ENCODE peak calls at places on chromosomes 2 and 18, in nine cellular contexts. One of them, this sample, is unnamed.

GRCh38 chr2:100266126-100266525 is 56.2 kb downstream of the LONRF2 start:
- DNase-seq in colonic mucosa: no peak
- DNase-seq in ovary: no peak
- DNase-seq in lower lobe of right lung: no peak
- DNase-seq in suprapubic skin: peak; percentile 53
- DNase-seq in neural progenitor cell: no peak
- DNase-seq in prostate gland: no peak
- DNase-seq in IMR-90: no peak
- DNase-seq in brain microvascular endothelial cell: no peak
- DNase-seq in this sample: no peak

GRCh38 chr2:96758987-96759386 is 1.7 kb upstream of the CNNM4 start:
- DNase-seq in IMR-90: no peak
- DNase-seq in colonic mucosa: peak; percentile 58
- DNase-seq in lower lobe of right lung: no peak
- DNase-seq in prostate gland: no peak
- DNase-seq in neural progenitor cell: no peak
- DNase-seq in ovary: no peak
- DNase-seq in brain microvascular endothelial cell: no peak
- DNase-seq in suprapubic skin: no peak
- DNase-seq in this sample: no peak

GRCh38 chr18:76529433-76529811 is 34.4 kb upstream of the ZNF516 start:
- DNase-seq in brain microvascular endothelial cell: no peak
- DNase-seq in prostate gland: no peak
- DNase-seq in lower lobe of right lung: no peak
- DNase-seq in suprapubic skin: no peak
- DNase-seq in IMR-90: no peak
- DNase-seq in neural progenitor cell: no peak
- DNase-seq in colonic mucosa: no peak
- DNase-seq in ovary: no peak
- DNase-seq in this sample: no peak

GRCh38 chr2:29767606-29768335 is 153.6 kb downstream of the ALK start:
- DNase-seq in prostate gland: no peak
- DNase-seq in neural progenitor cell: peak; percentile 9
- DNase-seq in IMR-90: no peak
- DNase-seq in ovary: no peak
- DNase-seq in lower lobe of right lung: no peak
- DNase-seq in colonic mucosa: no peak
- DNase-seq in suprapubic skin: no peak
- DNase-seq in brain microvascular endothelial cell: no peak
- DNase-seq in this sample: no peak

GRCh38 chr18:58997811-58998337 is 133.2 kb downstream of the ZNF532 start:
- DNase-seq in lower lobe of right lung: no peak
- DNase-seq in ovary: no peak
- DNase-seq in IMR-90: peak; percentile 88
- DNase-seq in colonic mucosa: no peak
- DNase-seq in brain microvascular endothelial cell: peak; percentile 92
- DNase-seq in suprapubic skin: no peak
- DNase-seq in neural progenitor cell: no peak
- DNase-seq in prostate gland: no peak
- DNase-seq in this sample: no peak

GRCh38 chr2:239302083-239302807 is 98.6 kb downstream of the HDAC4 start:
- DNase-seq in suprapubic skin: peak; percentile 76
- DNase-seq in colonic mucosa: no peak
- DNase-seq in ovary: peak; percentile 68
- DNase-seq in prostate gland: no peak
- DNase-seq in neural progenitor cell: no peak
- DNase-seq in lower lobe of right lung: no peak
- DNase-seq in brain microvascular endothelial cell: no peak
- DNase-seq in IMR-90: no peak
- DNase-seq in this sample: no peak

GRCh38 chr2:72027426-72028161 is 120.1 kb downstream of the CYP26B1 start:
- DNase-seq in ovary: no peak
- DNase-seq in colonic mucosa: peak; percentile 7
- DNase-seq in neural progenitor cell: no peak
- DNase-seq in suprapubic skin: peak; percentile 64
- DNase-seq in prostate gland: no peak
- DNase-seq in brain microvascular endothelial cell: no peak
- DNase-seq in IMR-90: no peak
- DNase-seq in lower lobe of right lung: no peak
- DNase-seq in this sample: no peak

GRCh38 chr2:60569680-60570111 is 16.2 kb upstream of the BCL11A start:
- DNase-seq in lower lobe of right lung: no peak
- DNase-seq in ovary: no peak
- DNase-seq in suprapubic skin: no peak
- DNase-seq in brain microvascular endothelial cell: no peak
- DNase-seq in IMR-90: no peak
- DNase-seq in colonic mucosa: no peak
- DNase-seq in neural progenitor cell: peak; percentile 51
- DNase-seq in prostate gland: no peak
- DNase-seq in this sample: no peak

GRCh38 chr2:236636261-236636660 is 66.6 kb downstream of the ACKR3 start:
- DNase-seq in neural progenitor cell: no peak
- DNase-seq in prostate gland: no peak
- DNase-seq in brain microvascular endothelial cell: no peak
- DNase-seq in ovary: no peak
- DNase-seq in IMR-90: no peak
- DNase-seq in suprapubic skin: peak; percentile 72
- DNase-seq in colonic mucosa: no peak
- DNase-seq in lower lobe of right lung: no peak
- DNase-seq in this sample: no peak

GRCh38 chr2:122341007-122341406 is 585.6 kb downstream of the TSN start:
- DNase-seq in IMR-90: no peak
- DNase-seq in neural progenitor cell: no peak
- DNase-seq in brain microvascular endothelial cell: peak; percentile 5
- DNase-seq in colonic mucosa: no peak
- DNase-seq in prostate gland: no peak
- DNase-seq in suprapubic skin: no peak
- DNase-seq in ovary: no peak
- DNase-seq in lower lobe of right lung: no peak
- DNase-seq in this sample: no peak

GRCh38 chr2:110980613-110981062 is 140.1 kb upstream of the BCL2L11 start:
- DNase-seq in ovary: no peak
- DNase-seq in neural progenitor cell: peak; percentile 18
- DNase-seq in suprapubic skin: no peak
- DNase-seq in brain microvascular endothelial cell: no peak
- DNase-seq in prostate gland: no peak
- DNase-seq in lower lobe of right lung: no peak
- DNase-seq in IMR-90: no peak
- DNase-seq in colonic mucosa: no peak
- DNase-seq in this sample: no peak

GRCh38 chr2:8039732-8040131 is 642.1 kb upstream of the ID2 start:
- DNase-seq in lower lobe of right lung: no peak
- DNase-seq in brain microvascular endothelial cell: no peak
- DNase-seq in neural progenitor cell: no peak
- DNase-seq in prostate gland: no peak
- DNase-seq in ovary: no peak
- DNase-seq in IMR-90: no peak
- DNase-seq in suprapubic skin: no peak
- DNase-seq in colonic mucosa: no peak
- DNase-seq in this sample: no peak

GRCh38 chr2:146837857-146838256 is 1007.0 kb upstream of the ACVR2A start:
- DNase-seq in prostate gland: no peak
- DNase-seq in brain microvascular endothelial cell: no peak
- DNase-seq in lower lobe of right lung: no peak
- DNase-seq in ovary: no peak
- DNase-seq in neural progenitor cell: no peak
- DNase-seq in colonic mucosa: no peak
- DNase-seq in IMR-90: no peak
- DNase-seq in suprapubic skin: no peak
- DNase-seq in this sample: no peak

GRCh38 chr18:29172151-29173015 is 995.5 kb upstream of the CDH2 start:
- DNase-seq in ovary: no peak
- DNase-seq in lower lobe of right lung: no peak
- DNase-seq in neural progenitor cell: no peak
- DNase-seq in brain microvascular endothelial cell: no peak
- DNase-seq in prostate gland: no peak
- DNase-seq in colonic mucosa: no peak
- DNase-seq in IMR-90: peak; percentile 42
- DNase-seq in suprapubic skin: no peak
- DNase-seq in this sample: no peak

GRCh38 chr2:46163031-46163430 is 134.2 kb upstream of the EPAS1 start:
- DNase-seq in lower lobe of right lung: no peak
- DNase-seq in colonic mucosa: no peak
- DNase-seq in brain microvascular endothelial cell: no peak
- DNase-seq in ovary: no peak
- DNase-seq in neural progenitor cell: no peak
- DNase-seq in IMR-90: no peak
- DNase-seq in prostate gland: no peak
- DNase-seq in suprapubic skin: no peak
- DNase-seq in this sample: no peak

DNA sequence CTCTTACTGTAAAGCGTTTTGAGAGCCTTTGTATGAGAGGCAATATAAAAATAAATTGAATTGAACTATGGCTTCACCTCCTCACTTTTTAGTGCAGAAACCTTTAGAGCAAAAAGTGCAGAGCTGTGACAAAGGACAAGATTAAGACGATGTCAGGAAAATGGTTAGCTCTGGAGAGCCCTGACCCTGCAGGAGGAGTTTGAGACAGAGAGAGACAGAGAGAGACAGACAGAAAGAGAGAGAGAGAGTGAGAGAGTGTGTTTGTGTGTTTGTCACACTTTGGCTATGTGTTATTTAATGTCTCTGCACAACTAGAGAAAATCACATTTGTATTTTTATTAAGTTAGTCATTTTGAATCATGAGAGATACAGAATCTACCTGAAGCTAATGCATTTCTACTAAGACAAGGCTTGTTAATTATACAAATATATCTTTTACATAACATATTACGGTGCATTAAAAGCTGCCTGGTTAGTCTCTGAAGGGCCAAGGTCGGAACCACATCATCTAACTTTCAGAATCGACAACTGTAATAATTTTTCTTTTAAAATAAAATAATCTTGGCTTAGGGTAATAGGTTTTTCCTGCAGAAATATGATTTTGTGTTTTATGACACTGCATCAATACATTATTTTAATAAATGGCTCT is 423.5 kb upstream of the ZEB2 start:
- DNase-seq in colonic mucosa: no peak
- DNase-seq in lower lobe of right lung: no peak
- DNase-seq in brain microvascular endothelial cell: no peak
- DNase-seq in suprapubic skin: no peak
- DNase-seq in IMR-90: no peak
- DNase-seq in prostate gland: no peak
- DNase-seq in neural progenitor cell: no peak
- DNase-seq in ovary: no peak
- DNase-seq in this sample: no peak
- H3K27ac ChIP-seq in colonic mucosa: peak overlapping the region; percentile 14
- H3K27ac ChIP-seq in lower lobe of right lung: no peak overlapping the region
- H3K27ac ChIP-seq in brain microvascular endothelial cell: peak overlapping the region; percentile 87
- H3K27ac ChIP-seq in suprapubic skin: no peak overlapping the region
- H3K27ac ChIP-seq in IMR-90: no peak overlapping the region
- H3K27ac ChIP-seq in prostate gland: no peak overlapping the region
- H3K27ac ChIP-seq in neural progenitor cell: no peak overlapping the region
- H3K27ac ChIP-seq in ovary: no peak overlapping the region
- H3K27ac ChIP-seq in this sample: no peak overlapping the region

GRCh38 chr2:125656190-125656589 is 999.8 kb upstream of the GYPC start:
- DNase-seq in IMR-90: no peak
- DNase-seq in neural progenitor cell: no peak
- DNase-seq in suprapubic skin: no peak
- DNase-seq in colonic mucosa: no peak
- DNase-seq in ovary: no peak
- DNase-seq in brain microvascular endothelial cell: no peak
- DNase-seq in lower lobe of right lung: no peak
- DNase-seq in prostate gland: no peak
- DNase-seq in this sample: no peak
- TF ChIP-seq CTCF in IMR-90: no peak
- TF ChIP-seq CTCF in neural progenitor cell: peak; percentile 30
- TF ChIP-seq CTCF in suprapubic skin: no peak
- TF ChIP-seq CTCF in colonic mucosa: no peak
- TF ChIP-seq CTCF in ovary: no peak
- TF ChIP-seq CTCF in brain microvascular endothelial cell: no peak
- TF ChIP-seq CTCF in lower lobe of right lung: no peak
- TF ChIP-seq CTCF in prostate gland: no peak
- TF ChIP-seq CTCF in this sample: no peak

GRCh38 chr18:63889641-63890040 is 2.1 kb downstream of the SERPINB2 start:
- DNase-seq in colonic mucosa: no peak
- DNase-seq in IMR-90: no peak
- DNase-seq in brain microvascular endothelial cell: no peak
- DNase-seq in suprapubic skin: no peak
- DNase-seq in prostate gland: no peak
- DNase-seq in neural progenitor cell: no peak
- DNase-seq in lower lobe of right lung: no peak
- DNase-seq in ovary: no peak
- DNase-seq in this sample: no peak

GRCh38 chr18:63888473-63889190 is 1.1 kb downstream of the SERPINB2 start:
- DNase-seq in brain microvascular endothelial cell: no peak
- DNase-seq in IMR-90: no peak
- DNase-seq in prostate gland: no peak
- DNase-seq in suprapubic skin: no peak
- DNase-seq in lower lobe of right lung: no peak
- DNase-seq in colonic mucosa: no peak
- DNase-seq in ovary: no peak
- DNase-seq in neural progenitor cell: no peak
- DNase-seq in this sample: no peak

GRCh38 chr18:63892544-63892943 is 5.0 kb downstream of the SERPINB2 start:
- DNase-seq in colonic mucosa: no peak
- DNase-seq in brain microvascular endothelial cell: no peak
- DNase-seq in prostate gland: no peak
- DNase-seq in suprapubic skin: no peak
- DNase-seq in IMR-90: no peak
- DNase-seq in lower lobe of right lung: no peak
- DNase-seq in ovary: no peak
- DNase-seq in neural progenitor cell: no peak
- DNase-seq in this sample: no peak

GRCh38 chr18:63890226-63890949 is 2.9 kb downstream of the SERPINB2 start:
- DNase-seq in neural progenitor cell: no peak
- DNase-seq in colonic mucosa: no peak
- DNase-seq in suprapubic skin: no peak
- DNase-seq in brain microvascular endothelial cell: no peak
- DNase-seq in prostate gland: no peak
- DNase-seq in IMR-90: no peak
- DNase-seq in lower lobe of right lung: no peak
- DNase-seq in ovary: no peak
- DNase-seq in this sample: no peak

DNA sequence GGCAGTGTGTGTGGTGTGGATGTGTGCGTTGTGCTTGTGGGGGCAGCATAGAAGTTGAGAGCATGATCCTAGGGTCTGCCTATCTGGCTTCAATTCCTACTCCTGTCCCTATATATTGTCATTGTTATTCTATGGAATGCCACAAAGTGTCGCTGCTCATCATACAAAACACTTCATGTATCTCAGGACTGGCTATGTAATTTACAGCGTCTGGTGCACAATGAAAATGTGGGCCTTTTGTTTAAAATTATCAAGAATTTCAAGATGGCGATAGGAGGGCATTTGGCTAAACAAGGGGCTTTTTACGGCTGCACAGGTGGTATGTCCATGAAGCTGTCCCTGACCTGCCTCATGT is 3.4 kb downstream of the SERPINB2 start:
- DNase-seq in brain microvascular endothelial cell: no peak
- DNase-seq in suprapubic skin: no peak
- DNase-seq in ovary: no peak
- DNase-seq in lower lobe of right lung: no peak
- DNase-seq in IMR-90: peak; percentile 18
- DNase-seq in neural progenitor cell: no peak
- DNase-seq in colonic mucosa: no peak
- DNase-seq in prostate gland: no peak
- DNase-seq in this sample: no peak
- H3K27ac ChIP-seq in brain microvascular endothelial cell: no peak overlapping the region
- H3K27ac ChIP-seq in suprapubic skin: no peak overlapping the region
- H3K27ac ChIP-seq in ovary: no peak overlapping the region
- H3K27ac ChIP-seq in lower lobe of right lung: no peak overlapping the region
- H3K27ac ChIP-seq in IMR-90: no peak overlapping the region
- H3K27ac ChIP-seq in neural progenitor cell: no peak overlapping the region
- H3K27ac ChIP-seq in colonic mucosa: no peak overlapping the region
- H3K27ac ChIP-seq in prostate gland: no peak overlapping the region
- H3K27ac ChIP-seq in this sample: no peak overlapping the region

GRCh38 chr2:44952143-44952805 is 10.8 kb downstream of the SIX3 start:
- DNase-seq in prostate gland: no peak
- DNase-seq in lower lobe of right lung: peak; percentile 53
- DNase-seq in IMR-90: peak; percentile 34
- DNase-seq in suprapubic skin: no peak
- DNase-seq in colonic mucosa: no peak
- DNase-seq in neural progenitor cell: peak; percentile 94
- DNase-seq in brain microvascular endothelial cell: peak; percentile 47
- DNase-seq in ovary: no peak
- DNase-seq in this sample: no peak
- TF ChIP-seq CTCF in prostate gland: peak; percentile 35
- TF ChIP-seq CTCF in lower lobe of right lung: peak; percentile 56
- TF ChIP-seq CTCF in IMR-90: peak; percentile 60
- TF ChIP-seq CTCF in suprapubic skin: peak; percentile 77
- TF ChIP-seq CTCF in colonic mucosa: peak; percentile 53
- TF ChIP-seq CTCF in neural progenitor cell: peak; percentile 87
- TF ChIP-seq CTCF in brain microvascular endothelial cell: peak; percentile 82
- TF ChIP-seq CTCF in ovary: no peak
- TF ChIP-seq CTCF in this sample: peak; percentile 38

This sample was measured in CD8-positive, alpha-beta T cell.